ENCODE peak calls at places on chromosomes 6 and 20, in four cellular contexts. X, S, J and Y are unnamed samples.

GRCh38 chr6:5469101-5469846 is 208.0 kb downstream of the FARS2 start:
- DNase-seq in S (no peak), X (no peak), J (no peak), Y (no peak)

GRCh38 chr6:45619994-45620471 is 242.3 kb upstream of the SUPT3H start:
- DNase-seq in J (no peak), S (no peak), X (no peak), Y (no peak)

GRCh38 chr6:6678185-6678671 is 89.7 kb downstream of the LY86 start:
- DNase-seq in J (no peak), S (no peak), X (no peak), Y (no peak)

GRCh38 chr20:63517376-63518309 is 2.9 kb upstream of the PPDPF start:
- DNase-seq in X (peak), J (no peak), S (no peak), Y (no peak)

GRCh38 chr6:111985202-111985731 is 68.6 kb upstream of the CCN6 start:
- DNase-seq in X (no peak), S (peak), J (peak), Y (no peak)

GRCh38 chr6:113363866-113364265 is 493.3 kb upstream of the MARCKS start:
- DNase-seq in S (no peak), X (no peak), J (no peak), Y (no peak)

GRCh38 chr6:123926000-123926399 is 122.3 kb downstream of the NKAIN2 start:
- DNase-seq in X (no peak), J (no peak), S (no peak), Y (no peak)

GRCh38 chr6:134372603-134373281 is 54.8 kb upstream of the SGK1 start:
- DNase-seq in S (no peak), X (no peak), J (no peak), Y (no peak)

GRCh38 chr20:58714923-58715708 is 22.5 kb downstream of the NPEPL1 start:
- DNase-seq in J (no peak), S (no peak), X (peak), Y (peak)

GRCh38 chr6:42050011-42050896 is at the start of gene TAF8:
- DNase-seq in S (peak), J (peak), X (peak), Y (peak)

DNA sequence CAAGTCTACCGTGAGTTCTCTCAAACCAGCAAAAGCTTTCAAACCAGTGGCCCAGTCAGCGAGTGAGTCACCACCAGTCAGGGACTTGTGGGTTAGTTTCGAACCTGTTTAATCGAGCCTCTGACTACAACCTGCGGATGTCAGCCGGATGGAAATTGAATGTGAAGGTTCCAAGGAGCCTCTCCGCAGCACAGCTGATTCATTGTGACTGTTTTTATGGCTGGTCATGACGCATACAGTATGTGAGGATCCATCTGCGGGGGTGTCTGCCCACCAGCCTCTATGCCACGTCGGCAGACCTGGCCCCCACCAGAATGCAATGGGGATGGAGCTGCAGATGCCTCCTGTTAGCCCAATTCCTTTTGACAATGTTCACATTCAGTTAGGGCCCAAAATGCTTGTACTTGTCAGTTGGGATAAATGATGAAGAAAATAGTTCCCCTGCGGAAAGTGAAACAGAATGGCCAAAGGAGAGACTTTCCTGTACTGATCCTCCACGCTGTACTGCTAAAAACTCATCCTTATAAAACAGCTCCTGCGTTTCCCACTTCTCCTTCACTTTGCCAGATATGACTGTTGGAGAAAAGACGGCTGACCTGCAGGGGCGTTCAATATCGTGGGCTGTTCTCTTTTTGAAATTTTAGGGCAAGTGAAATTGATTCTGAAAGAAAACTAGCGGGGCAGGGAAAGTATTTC is 206.6 kb downstream of the TFAP2B start:
- DNase-seq in S (no peak), X (no peak), J (no peak), Y (no peak)
- TF ChIP-seq POLR2A in S (no peak), X (no peak), J (no peak), Y (no peak)

DNA sequence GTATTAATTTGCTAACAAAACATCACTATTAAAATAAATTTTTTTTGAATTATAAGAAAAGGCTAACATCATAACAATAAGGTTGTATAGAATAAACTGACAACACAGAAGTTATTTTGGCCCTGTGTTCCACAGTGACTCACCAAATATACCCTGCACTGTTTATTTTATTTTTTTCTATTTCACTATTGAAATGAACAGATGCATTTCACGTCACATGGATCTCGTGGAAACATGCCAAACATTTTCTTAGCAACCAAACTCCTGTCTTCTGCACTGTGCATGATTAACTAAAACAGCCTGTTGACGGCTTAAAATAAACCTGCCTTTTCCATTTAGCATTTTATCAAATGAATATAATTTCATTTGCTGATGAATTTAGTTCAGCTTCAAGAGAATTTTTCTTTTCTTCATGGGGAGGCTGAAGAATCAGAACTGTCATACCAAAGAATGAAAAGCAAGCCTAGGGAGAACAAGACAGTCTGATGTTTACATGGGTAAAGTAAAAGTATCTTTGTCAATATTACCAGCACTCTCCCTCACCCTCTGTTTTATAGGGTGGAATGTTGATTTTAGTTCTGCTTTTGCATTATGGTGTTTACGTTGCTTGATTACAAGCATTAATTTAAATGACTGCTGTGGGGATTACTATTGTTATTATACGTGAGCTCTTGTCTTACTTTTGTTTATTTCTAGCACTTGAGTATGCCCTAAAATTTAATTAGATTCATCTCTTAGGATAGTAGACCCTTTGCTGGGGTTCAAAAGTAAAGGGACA is 115.3 kb downstream of the LCA5 start:
- DNase-seq in X (no peak), J (no peak), S (no peak), Y (no peak)
- TF ChIP-seq POLR2AphosphoS5 in X (no peak), J (no peak), S (no peak), Y (no peak)

GRCh38 chr6:137926207-137926731 is 59.2 kb downstream of the TNFAIP3 start:
- DNase-seq in J (peak), X (no peak), S (peak), Y (no peak)

GRCh38 chr6:137928286-137928685 is 61.2 kb downstream of the TNFAIP3 start:
- DNase-seq in S (no peak), X (no peak), J (no peak), Y (no peak)

GRCh38 chr6:137926985-137927384 is 59.9 kb downstream of the TNFAIP3 start:
- DNase-seq in X (no peak), S (no peak), J (no peak), Y (no peak)

GRCh38 chr6:137925299-137925698 is 58.2 kb downstream of the TNFAIP3 start:
- DNase-seq in S (no peak), X (no peak), J (no peak), Y (no peak)

GRCh38 chr6:137927777-137928218 is 60.7 kb downstream of the TNFAIP3 start:
- DNase-seq in X (no peak), J (no peak), S (no peak), Y (no peak)
- TF ChIP-seq POLR2A in X (no peak), J (no peak), S (no peak), Y (peak)

GRCh38 chr20:19590382-19590781 is 167.7 kb upstream of the RIN2 start:
- DNase-seq in S (no peak), X (no peak), J (no peak), Y (no peak)

GRCh38 chr20:19593762-19594161 is 164.3 kb upstream of the RIN2 start:
- DNase-seq in S (no peak), X (no peak), J (no peak), Y (no peak)

GRCh38 chr20:19583532-19584175 is 174.4 kb upstream of the RIN2 start:
- DNase-seq in X (peak), S (peak), J (peak), Y (peak)

GRCh38 chr20:19589731-19590362 is 168.2 kb upstream of the RIN2 start:
- DNase-seq in S (no peak), X (no peak), J (no peak), Y (no peak)

GRCh38 chr20:19588731-19589130 is 169.3 kb upstream of the RIN2 start:
- DNase-seq in S (no peak), X (no peak), J (no peak), Y (no peak)
- TF ChIP-seq POLR2AphosphoS5 in S (no peak), X (no peak), J (no peak), Y (no peak)

GRCh38 chr6:28985396-28986164 is 19.5 kb downstream of the ZNF311 start:
- DNase-seq in S (peak), X (peak), J (peak), Y (no peak)
- TF ChIP-seq POLR2A in S (peak), X (no peak), J (no peak), Y (no peak)

DNA sequence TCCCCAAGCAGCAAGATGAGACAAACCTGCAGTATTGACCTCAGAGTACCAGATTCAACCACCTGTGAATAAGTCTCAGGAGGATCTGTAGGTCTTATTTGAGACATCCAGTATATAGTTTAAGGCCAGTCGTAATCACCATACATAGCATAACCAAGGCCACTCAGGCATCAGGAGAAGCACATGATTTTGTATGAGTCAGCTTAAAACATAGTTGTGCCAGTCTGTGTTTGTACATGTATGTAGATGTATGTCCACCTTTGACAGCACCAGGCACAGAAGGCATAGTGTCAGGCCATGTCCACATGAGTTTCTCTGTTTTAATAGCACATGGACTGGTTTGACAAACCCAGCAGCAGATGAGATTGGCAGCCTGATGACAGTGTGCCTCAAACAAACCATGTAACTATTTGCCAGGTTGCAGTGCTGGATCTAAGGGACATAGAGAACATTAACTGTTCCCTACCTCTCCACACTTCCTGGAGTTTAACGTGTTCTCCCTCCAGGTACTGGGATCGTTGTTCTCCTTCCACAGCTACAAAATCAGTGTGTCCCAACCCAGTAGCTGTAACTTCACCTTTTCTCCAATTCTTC is 8.6 kb upstream of the ASIP start:
- DNase-seq in J (no peak), X (no peak), S (no peak), Y (no peak)
- TF ChIP-seq POLR2AphosphoS5 in J (no peak), X (no peak), S (no peak), Y (no peak)